ENCODE peak calls at places on chromosomes 11 and 22, in five cellular contexts. One of them, this sample, is unnamed.
A peak's percentile ranks its signal among the peaks of the same experiment; 100 is the strongest.

GRCh38 chr11:66835762-66836405 is 7.4 kb upstream of the RCE1 start:
- DNase-seq in stomach: no peak
- DNase-seq in IMR-90: peak; percentile 65
- DNase-seq in CD4-positive, CD25-positive, alpha-beta regulatory T cell: no peak
- DNase-seq in testis: no peak
- DNase-seq in this sample: no peak

GRCh38 chr22:50276143-50276542 is 6.0 kb upstream of the MAPK11 start:
- DNase-seq in stomach: peak; percentile 81
- DNase-seq in IMR-90: peak; percentile 43
- DNase-seq in CD4-positive, CD25-positive, alpha-beta regulatory T cell: peak; percentile 15
- DNase-seq in testis: no peak
- DNase-seq in this sample: peak; percentile 81

GRCh38 chr11:86116996-86117705 is 48.3 kb upstream of the PICALM start:
- DNase-seq in stomach: no peak
- DNase-seq in IMR-90: peak; percentile 65
- DNase-seq in CD4-positive, CD25-positive, alpha-beta regulatory T cell: no peak
- DNase-seq in testis: no peak
- DNase-seq in this sample: no peak

GRCh38 chr11:11263238-11264030 is 89.6 kb downstream of the CSNK2A3 start:
- DNase-seq in stomach: no peak
- DNase-seq in IMR-90: peak; percentile 7
- DNase-seq in CD4-positive, CD25-positive, alpha-beta regulatory T cell: no peak
- DNase-seq in testis: no peak
- DNase-seq in this sample: no peak

GRCh38 chr11:62543680-62544444 is 2.7 kb downstream of the AHNAK start:
- DNase-seq in stomach: no peak
- DNase-seq in IMR-90: no peak
- DNase-seq in CD4-positive, CD25-positive, alpha-beta regulatory T cell: no peak
- DNase-seq in testis: no peak
- DNase-seq in this sample: no peak

GRCh38 chr11:123253909-123254308 is 58.9 kb upstream of the CLMP start:
- DNase-seq in stomach: no peak
- DNase-seq in IMR-90: peak; percentile 87
- DNase-seq in CD4-positive, CD25-positive, alpha-beta regulatory T cell: no peak
- DNase-seq in testis: no peak
- DNase-seq in this sample: no peak

GRCh38 chr11:57791321-57792059 is 29.9 kb downstream of the CTNND1 start:
- DNase-seq in stomach: no peak
- DNase-seq in IMR-90: no peak
- DNase-seq in CD4-positive, CD25-positive, alpha-beta regulatory T cell: no peak
- DNase-seq in testis: no peak
- DNase-seq in this sample: peak; percentile 28

GRCh38 chr11:61791737-61792309 is 576 bp downstream of the TMEM258 start:
- DNase-seq in stomach: peak; percentile 76
- DNase-seq in IMR-90: peak; percentile 95
- DNase-seq in CD4-positive, CD25-positive, alpha-beta regulatory T cell: peak; percentile 25
- DNase-seq in testis: peak; percentile 89
- DNase-seq in this sample: peak; percentile 76

GRCh38 chr22:45502215-45503070 is at the start of gene FBLN1:
- DNase-seq in stomach: no peak
- DNase-seq in IMR-90: no peak
- DNase-seq in CD4-positive, CD25-positive, alpha-beta regulatory T cell: no peak
- DNase-seq in testis: no peak
- DNase-seq in this sample: no peak

GRCh38 chr22:38730411-38730871 is 24.7 kb downstream of the GTPBP1 start:
- DNase-seq in stomach: no peak
- DNase-seq in IMR-90: no peak
- DNase-seq in CD4-positive, CD25-positive, alpha-beta regulatory T cell: no peak
- DNase-seq in testis: no peak
- DNase-seq in this sample: no peak

GRCh38 chr11:76796511-76797203 is 13.5 kb downstream of the TSKU start:
- DNase-seq in stomach: no peak
- DNase-seq in IMR-90: no peak
- DNase-seq in CD4-positive, CD25-positive, alpha-beta regulatory T cell: no peak
- DNase-seq in testis: no peak
- DNase-seq in this sample: peak; percentile 45

GRCh38 chr22:47050601-47051051 is 288.2 kb downstream of the TBC1D22A start:
- DNase-seq in stomach: no peak
- DNase-seq in IMR-90: no peak
- DNase-seq in CD4-positive, CD25-positive, alpha-beta regulatory T cell: no peak
- DNase-seq in testis: peak; percentile 66
- DNase-seq in this sample: no peak

GRCh38 chr22:45246060-45246985 is 5.6 kb upstream of the KIAA0930 start:
- DNase-seq in stomach: peak; percentile 81
- DNase-seq in IMR-90: peak; percentile 99
- DNase-seq in CD4-positive, CD25-positive, alpha-beta regulatory T cell: no peak
- DNase-seq in testis: no peak
- DNase-seq in this sample: peak; percentile 79

GRCh38 chr22:30252411-30253204 is 6.0 kb upstream of the LIF start:
- DNase-seq in stomach: peak; percentile 41
- DNase-seq in IMR-90: no peak
- DNase-seq in CD4-positive, CD25-positive, alpha-beta regulatory T cell: no peak
- DNase-seq in testis: no peak
- DNase-seq in this sample: peak; percentile 78

GRCh38 chr22:33400061-33400840 is 342.1 kb upstream of the SYN3 start:
- DNase-seq in stomach: no peak
- DNase-seq in IMR-90: no peak
- DNase-seq in CD4-positive, CD25-positive, alpha-beta regulatory T cell: no peak
- DNase-seq in testis: no peak
- DNase-seq in this sample: no peak

GRCh38 chr11:100769165-100769564 is 82.1 kb downstream of the ARHGAP42 start:
- DNase-seq in stomach: no peak
- DNase-seq in IMR-90: no peak
- DNase-seq in CD4-positive, CD25-positive, alpha-beta regulatory T cell: no peak
- DNase-seq in testis: peak; percentile 39
- DNase-seq in this sample: no peak

GRCh38 chr11:12029738-12030363 is 21.4 kb upstream of the DKK3 start:
- DNase-seq in stomach: no peak
- DNase-seq in IMR-90: peak; percentile 65
- DNase-seq in CD4-positive, CD25-positive, alpha-beta regulatory T cell: no peak
- DNase-seq in testis: no peak
- DNase-seq in this sample: no peak

GRCh38 chr22:35752172-35752832 is 34.6 kb downstream of the APOL5 start:
- DNase-seq in stomach: no peak
- DNase-seq in IMR-90: no peak
- DNase-seq in CD4-positive, CD25-positive, alpha-beta regulatory T cell: no peak
- DNase-seq in testis: no peak
- DNase-seq in this sample: no peak

GRCh38 chr22:28142361-28142801 is 223.3 kb upstream of the PITPNB start:
- DNase-seq in stomach: no peak
- DNase-seq in IMR-90: peak; percentile 85
- DNase-seq in CD4-positive, CD25-positive, alpha-beta regulatory T cell: no peak
- DNase-seq in testis: no peak
- DNase-seq in this sample: no peak

GRCh38 chr22:19290400-19291217 is 910 bp downstream of the CLTCL1 start:
- DNase-seq in stomach: no peak
- DNase-seq in IMR-90: no peak
- DNase-seq in CD4-positive, CD25-positive, alpha-beta regulatory T cell: no peak
- DNase-seq in testis: no peak
- DNase-seq in this sample: no peak
- H3K27ac ChIP-seq in stomach: no peak overlapping the region
- H3K27ac ChIP-seq in IMR-90: no peak overlapping the region
- H3K27ac ChIP-seq in CD4-positive, CD25-positive, alpha-beta regulatory T cell: no peak overlapping the region
- H3K27ac ChIP-seq in testis: peak overlapping the region; percentile 29
- H3K27ac ChIP-seq in this sample: peak overlapping the region; percentile 89

GRCh38 chr11:34620202-34620601 is 691 bp upstream of the EHF start:
- DNase-seq in stomach: no peak
- DNase-seq in IMR-90: no peak
- DNase-seq in CD4-positive, CD25-positive, alpha-beta regulatory T cell: no peak
- DNase-seq in testis: no peak
- DNase-seq in this sample: no peak
- H3K4me3 ChIP-seq in stomach: peak overlapping the region; percentile 32
- H3K4me3 ChIP-seq in IMR-90: no peak overlapping the region
- H3K4me3 ChIP-seq in CD4-positive, CD25-positive, alpha-beta regulatory T cell: no peak overlapping the region
- H3K4me3 ChIP-seq in testis: no peak overlapping the region
- H3K4me3 ChIP-seq in this sample: peak overlapping the region; percentile 46

GRCh38 chr22:40310771-40311120 is 35.6 kb upstream of the ADSL start:
- DNase-seq in stomach: no peak
- DNase-seq in IMR-90: no peak
- DNase-seq in CD4-positive, CD25-positive, alpha-beta regulatory T cell: no peak
- DNase-seq in testis: no peak
- DNase-seq in this sample: no peak

GRCh38 chr22:40312050-40312449 is 34.2 kb upstream of the ADSL start:
- DNase-seq in stomach: no peak
- DNase-seq in IMR-90: no peak
- DNase-seq in CD4-positive, CD25-positive, alpha-beta regulatory T cell: no peak
- DNase-seq in testis: no peak
- DNase-seq in this sample: no peak

GRCh38 chr22:40305625-40306024 is 40.7 kb upstream of the ADSL start:
- DNase-seq in stomach: no peak
- DNase-seq in IMR-90: no peak
- DNase-seq in CD4-positive, CD25-positive, alpha-beta regulatory T cell: no peak
- DNase-seq in testis: no peak
- DNase-seq in this sample: no peak

GRCh38 chr22:40310081-40310770 is 36.1 kb upstream of the ADSL start:
- DNase-seq in stomach: no peak
- DNase-seq in IMR-90: peak; percentile 93
- DNase-seq in CD4-positive, CD25-positive, alpha-beta regulatory T cell: no peak
- DNase-seq in testis: no peak
- DNase-seq in this sample: peak; percentile 21

GRCh38 chr22:40308999-40309578 is 37.2 kb upstream of the ADSL start:
- DNase-seq in stomach: no peak
- DNase-seq in IMR-90: no peak
- DNase-seq in CD4-positive, CD25-positive, alpha-beta regulatory T cell: no peak
- DNase-seq in testis: no peak
- DNase-seq in this sample: no peak
- H3K27ac ChIP-seq in stomach: no peak overlapping the region
- H3K27ac ChIP-seq in IMR-90: peak overlapping the region; percentile 10
- H3K27ac ChIP-seq in CD4-positive, CD25-positive, alpha-beta regulatory T cell: no peak overlapping the region
- H3K27ac ChIP-seq in testis: no peak overlapping the region
- H3K27ac ChIP-seq in this sample: peak overlapping the region; percentile 65

GRCh38 chr11:19511413-19512183 is 201.0 kb upstream of the NAV2 start:
- DNase-seq in stomach: peak; percentile 46
- DNase-seq in IMR-90: no peak
- DNase-seq in CD4-positive, CD25-positive, alpha-beta regulatory T cell: no peak
- DNase-seq in testis: peak; percentile 46
- DNase-seq in this sample: peak; percentile 10
- H3K4me3 ChIP-seq in stomach: no peak overlapping the region
- H3K4me3 ChIP-seq in IMR-90: no peak overlapping the region
- H3K4me3 ChIP-seq in CD4-positive, CD25-positive, alpha-beta regulatory T cell: no peak overlapping the region
- H3K4me3 ChIP-seq in testis: no peak overlapping the region
- H3K4me3 ChIP-seq in this sample: no peak overlapping the region

GRCh38 chr22:25027552-25027951 is 75.0 kb downstream of the KIAA1671 start:
- DNase-seq in stomach: no peak
- DNase-seq in IMR-90: no peak
- DNase-seq in CD4-positive, CD25-positive, alpha-beta regulatory T cell: no peak
- DNase-seq in testis: no peak
- DNase-seq in this sample: peak; percentile 57

GRCh38 chr22:25027959-25028840 is 75.7 kb downstream of the KIAA1671 start:
- DNase-seq in stomach: no peak
- DNase-seq in IMR-90: no peak
- DNase-seq in CD4-positive, CD25-positive, alpha-beta regulatory T cell: no peak
- DNase-seq in testis: peak; percentile 63
- DNase-seq in this sample: peak; percentile 52

GRCh38 chr22:25028841-25029141 is 76.3 kb downstream of the KIAA1671 start:
- DNase-seq in stomach: no peak
- DNase-seq in IMR-90: no peak
- DNase-seq in CD4-positive, CD25-positive, alpha-beta regulatory T cell: no peak
- DNase-seq in testis: no peak
- DNase-seq in this sample: no peak

GRCh38 chr22:25030636-25031035 is 78.1 kb downstream of the KIAA1671 start:
- DNase-seq in stomach: no peak
- DNase-seq in IMR-90: no peak
- DNase-seq in CD4-positive, CD25-positive, alpha-beta regulatory T cell: no peak
- DNase-seq in testis: no peak
- DNase-seq in this sample: no peak

GRCh38 chr22:25029181-25029580 is 76.7 kb downstream of the KIAA1671 start:
- DNase-seq in stomach: no peak
- DNase-seq in IMR-90: no peak
- DNase-seq in CD4-positive, CD25-positive, alpha-beta regulatory T cell: no peak
- DNase-seq in testis: no peak
- DNase-seq in this sample: no peak
- H3K27ac ChIP-seq in stomach: no peak overlapping the region
- H3K27ac ChIP-seq in IMR-90: no peak overlapping the region
- H3K27ac ChIP-seq in CD4-positive, CD25-positive, alpha-beta regulatory T cell: no peak overlapping the region
- H3K27ac ChIP-seq in testis: no peak overlapping the region
- H3K27ac ChIP-seq in this sample: no peak overlapping the region

GRCh38 chr11:2942872-2943710 is 13.9 kb upstream of the PHLDA2 start:
- DNase-seq in stomach: no peak
- DNase-seq in IMR-90: no peak
- DNase-seq in CD4-positive, CD25-positive, alpha-beta regulatory T cell: no peak
- DNase-seq in testis: no peak
- DNase-seq in this sample: no peak

GRCh38 chr11:2944530-2944929 is 15.3 kb upstream of the PHLDA2 start:
- DNase-seq in stomach: no peak
- DNase-seq in IMR-90: no peak
- DNase-seq in CD4-positive, CD25-positive, alpha-beta regulatory T cell: no peak
- DNase-seq in testis: no peak
- DNase-seq in this sample: no peak

GRCh38 chr11:2945757-2946287 is 16.6 kb upstream of the PHLDA2 start:
- DNase-seq in stomach: no peak
- DNase-seq in IMR-90: no peak
- DNase-seq in CD4-positive, CD25-positive, alpha-beta regulatory T cell: no peak
- DNase-seq in testis: no peak
- DNase-seq in this sample: no peak

GRCh38 chr11:2943711-2944118 is 14.5 kb upstream of the PHLDA2 start:
- DNase-seq in stomach: peak; percentile 55
- DNase-seq in IMR-90: no peak
- DNase-seq in CD4-positive, CD25-positive, alpha-beta regulatory T cell: no peak
- DNase-seq in testis: no peak
- DNase-seq in this sample: peak; percentile 72

GRCh38 chr11:2944953-2945756 is 15.9 kb upstream of the PHLDA2 start:
- DNase-seq in stomach: peak; percentile 90
- DNase-seq in IMR-90: peak; percentile 90
- DNase-seq in CD4-positive, CD25-positive, alpha-beta regulatory T cell: no peak
- DNase-seq in testis: peak; percentile 94
- DNase-seq in this sample: peak; percentile 86
- H3K4me3 ChIP-seq in stomach: peak overlapping the region; percentile 20
- H3K4me3 ChIP-seq in IMR-90: peak overlapping the region; percentile 8
- H3K4me3 ChIP-seq in CD4-positive, CD25-positive, alpha-beta regulatory T cell: peak overlapping the region; percentile 32
- H3K4me3 ChIP-seq in testis: no peak overlapping the region
- H3K4me3 ChIP-seq in this sample: no peak overlapping the region

DNA sequence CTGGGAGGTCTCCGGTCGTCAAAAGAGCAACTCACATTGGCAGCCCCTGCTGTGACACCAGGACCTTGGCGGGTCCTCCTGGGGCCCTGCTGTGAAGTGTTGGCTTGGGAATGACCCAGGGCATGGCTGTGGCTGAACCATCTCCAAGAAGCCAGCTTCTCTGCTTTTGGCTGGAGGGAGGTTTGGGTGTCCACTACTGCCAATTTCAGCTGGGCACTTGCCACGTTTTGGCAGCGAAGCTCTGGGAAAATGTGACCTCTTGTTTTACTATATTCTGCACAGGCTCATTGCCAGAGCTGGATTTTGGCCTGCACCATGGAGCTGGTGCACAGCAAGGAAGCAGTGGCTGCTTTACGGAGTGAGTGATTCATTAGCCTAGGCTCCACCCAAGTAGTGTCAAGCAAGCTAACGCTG is 24.2 kb upstream of the SMCO4 start:
- DNase-seq in stomach: peak; percentile 90
- DNase-seq in IMR-90: no peak
- DNase-seq in CD4-positive, CD25-positive, alpha-beta regulatory T cell: no peak
- DNase-seq in testis: peak; percentile 25
- DNase-seq in this sample: peak; percentile 39
- H3K27ac ChIP-seq in stomach: peak overlapping the region; percentile 41
- H3K27ac ChIP-seq in IMR-90: no peak overlapping the region
- H3K27ac ChIP-seq in CD4-positive, CD25-positive, alpha-beta regulatory T cell: no peak overlapping the region
- H3K27ac ChIP-seq in testis: no peak overlapping the region
- H3K27ac ChIP-seq in this sample: no peak overlapping the region